ENCODE peak calls at places on chromosomes 3 and 15, in eight cellular contexts. One of them, this sample, is unnamed.

GRCh38 chr3:27628029-27628750 is 93.9 kb downstream of the EOMES start:
- DNase-seq in upper lobe of left lung: no peak
- DNase-seq in esophagus squamous epithelium: no peak
- DNase-seq in AG09309: no peak
- DNase-seq in epithelial cell of esophagus: no peak
- DNase-seq in CD4-positive, alpha-beta T cell: no peak
- DNase-seq in AG04450: no peak
- DNase-seq in fibroblast of the aortic adventitia: peak
- DNase-seq in this sample: no peak

GRCh38 chr3:152942366-152942765 is 107.4 kb downstream of the P2RY1 start:
- DNase-seq in upper lobe of left lung: no peak
- DNase-seq in esophagus squamous epithelium: no peak
- DNase-seq in AG09309: no peak
- DNase-seq in epithelial cell of esophagus: peak
- DNase-seq in CD4-positive, alpha-beta T cell: no peak
- DNase-seq in AG04450: no peak
- DNase-seq in fibroblast of the aortic adventitia: no peak
- DNase-seq in this sample: no peak

GRCh38 chr3:100525753-100526612 is 33.6 kb downstream of the TMEM45A start:
- DNase-seq in upper lobe of left lung: no peak
- DNase-seq in esophagus squamous epithelium: no peak
- DNase-seq in AG09309: peak
- DNase-seq in epithelial cell of esophagus: peak
- DNase-seq in CD4-positive, alpha-beta T cell: no peak
- DNase-seq in AG04450: no peak
- DNase-seq in fibroblast of the aortic adventitia: peak
- DNase-seq in this sample: no peak

GRCh38 chr3:11170052-11170770 is 15.9 kb downstream of the HRH1 start:
- DNase-seq in upper lobe of left lung: no peak
- DNase-seq in esophagus squamous epithelium: no peak
- DNase-seq in AG09309: no peak
- DNase-seq in epithelial cell of esophagus: no peak
- DNase-seq in CD4-positive, alpha-beta T cell: no peak
- DNase-seq in AG04450: peak
- DNase-seq in fibroblast of the aortic adventitia: no peak
- DNase-seq in this sample: no peak

GRCh38 chr3:184110316-184110725 is 13.5 kb downstream of the HTR3E start:
- DNase-seq in upper lobe of left lung: no peak
- DNase-seq in esophagus squamous epithelium: no peak
- DNase-seq in AG09309: no peak
- DNase-seq in epithelial cell of esophagus: peak
- DNase-seq in CD4-positive, alpha-beta T cell: no peak
- DNase-seq in AG04450: no peak
- DNase-seq in fibroblast of the aortic adventitia: no peak
- DNase-seq in this sample: no peak

GRCh38 chr3:47380026-47380600 is 708 bp upstream of the PTPN23 start:
- DNase-seq in upper lobe of left lung: no peak
- DNase-seq in esophagus squamous epithelium: no peak
- DNase-seq in AG09309: no peak
- DNase-seq in epithelial cell of esophagus: no peak
- DNase-seq in CD4-positive, alpha-beta T cell: no peak
- DNase-seq in AG04450: no peak
- DNase-seq in fibroblast of the aortic adventitia: no peak
- DNase-seq in this sample: no peak

GRCh38 chr3:72155391-72156064 is 370.6 kb upstream of the PROK2 start:
- DNase-seq in upper lobe of left lung: no peak
- DNase-seq in esophagus squamous epithelium: no peak
- DNase-seq in AG09309: peak
- DNase-seq in epithelial cell of esophagus: peak
- DNase-seq in CD4-positive, alpha-beta T cell: no peak
- DNase-seq in AG04450: peak
- DNase-seq in fibroblast of the aortic adventitia: peak
- DNase-seq in this sample: no peak

GRCh38 chr3:44802006-44802405 is 40.4 kb downstream of the KIF15 start:
- DNase-seq in upper lobe of left lung: no peak
- DNase-seq in esophagus squamous epithelium: no peak
- DNase-seq in AG09309: no peak
- DNase-seq in epithelial cell of esophagus: no peak
- DNase-seq in CD4-positive, alpha-beta T cell: no peak
- DNase-seq in AG04450: no peak
- DNase-seq in fibroblast of the aortic adventitia: no peak
- DNase-seq in this sample: no peak

GRCh38 chr3:69579527-69580165 is 159.6 kb upstream of the MITF start:
- DNase-seq in upper lobe of left lung: no peak
- DNase-seq in esophagus squamous epithelium: no peak
- DNase-seq in AG09309: no peak
- DNase-seq in epithelial cell of esophagus: no peak
- DNase-seq in CD4-positive, alpha-beta T cell: no peak
- DNase-seq in AG04450: no peak
- DNase-seq in fibroblast of the aortic adventitia: no peak
- DNase-seq in this sample: no peak

GRCh38 chr3:181726351-181727121 is 14.8 kb downstream of the SOX2 start:
- DNase-seq in upper lobe of left lung: peak
- DNase-seq in esophagus squamous epithelium: no peak
- DNase-seq in AG09309: no peak
- DNase-seq in epithelial cell of esophagus: peak
- DNase-seq in CD4-positive, alpha-beta T cell: no peak
- DNase-seq in AG04450: no peak
- DNase-seq in fibroblast of the aortic adventitia: no peak
- DNase-seq in this sample: peak

GRCh38 chr15:38254065-38254883 is 1.6 kb downstream of the SPRED1 start:
- DNase-seq in upper lobe of left lung: no peak
- DNase-seq in esophagus squamous epithelium: no peak
- DNase-seq in AG09309: no peak
- DNase-seq in epithelial cell of esophagus: peak
- DNase-seq in CD4-positive, alpha-beta T cell: no peak
- DNase-seq in AG04450: no peak
- DNase-seq in fibroblast of the aortic adventitia: peak
- DNase-seq in this sample: no peak

GRCh38 chr3:47421741-47422649 is 41.2 kb downstream of the PTPN23 start:
- DNase-seq in upper lobe of left lung: peak
- DNase-seq in esophagus squamous epithelium: no peak
- DNase-seq in AG09309: no peak
- DNase-seq in epithelial cell of esophagus: peak
- DNase-seq in CD4-positive, alpha-beta T cell: no peak
- DNase-seq in AG04450: no peak
- DNase-seq in fibroblast of the aortic adventitia: no peak
- DNase-seq in this sample: no peak

GRCh38 chr3:27721717-27722564 is at the start of gene EOMES:
- DNase-seq in upper lobe of left lung: peak
- DNase-seq in esophagus squamous epithelium: no peak
- DNase-seq in AG09309: no peak
- DNase-seq in epithelial cell of esophagus: peak
- DNase-seq in CD4-positive, alpha-beta T cell: peak
- DNase-seq in AG04450: no peak
- DNase-seq in fibroblast of the aortic adventitia: peak
- DNase-seq in this sample: no peak

GRCh38 chr3:15768421-15769255 is 29.1 kb downstream of the ANKRD28 start:
- DNase-seq in upper lobe of left lung: peak
- DNase-seq in esophagus squamous epithelium: no peak
- DNase-seq in AG09309: peak
- DNase-seq in epithelial cell of esophagus: peak
- DNase-seq in CD4-positive, alpha-beta T cell: no peak
- DNase-seq in AG04450: peak
- DNase-seq in fibroblast of the aortic adventitia: peak
- DNase-seq in this sample: no peak

GRCh38 chr3:195450731-195451229 is 8.0 kb upstream of the ACAP2 start:
- DNase-seq in upper lobe of left lung: no peak
- DNase-seq in esophagus squamous epithelium: no peak
- DNase-seq in AG09309: peak
- DNase-seq in epithelial cell of esophagus: peak
- DNase-seq in CD4-positive, alpha-beta T cell: no peak
- DNase-seq in AG04450: peak
- DNase-seq in fibroblast of the aortic adventitia: peak
- DNase-seq in this sample: no peak

GRCh38 chr3:144687862-144688261 is 716.2 kb downstream of the DIPK2A start:
- DNase-seq in upper lobe of left lung: no peak
- DNase-seq in esophagus squamous epithelium: no peak
- DNase-seq in AG09309: no peak
- DNase-seq in epithelial cell of esophagus: peak
- DNase-seq in CD4-positive, alpha-beta T cell: no peak
- DNase-seq in AG04450: no peak
- DNase-seq in fibroblast of the aortic adventitia: peak
- DNase-seq in this sample: no peak

GRCh38 chr3:195869413-195870001 is 38.8 kb downstream of the TNK2 start:
- DNase-seq in upper lobe of left lung: peak
- DNase-seq in esophagus squamous epithelium: no peak
- DNase-seq in AG09309: no peak
- DNase-seq in epithelial cell of esophagus: no peak
- DNase-seq in CD4-positive, alpha-beta T cell: no peak
- DNase-seq in AG04450: no peak
- DNase-seq in fibroblast of the aortic adventitia: no peak
- DNase-seq in this sample: no peak

GRCh38 chr3:153138267-153139210 is 23.5 kb upstream of the RAP2B start:
- DNase-seq in upper lobe of left lung: no peak
- DNase-seq in esophagus squamous epithelium: no peak
- DNase-seq in AG09309: peak
- DNase-seq in epithelial cell of esophagus: peak
- DNase-seq in CD4-positive, alpha-beta T cell: no peak
- DNase-seq in AG04450: peak
- DNase-seq in fibroblast of the aortic adventitia: peak
- DNase-seq in this sample: no peak

GRCh38 chr3:182716114-182716688 is 77.1 kb upstream of the ATP11B start:
- DNase-seq in upper lobe of left lung: no peak
- DNase-seq in esophagus squamous epithelium: no peak
- DNase-seq in AG09309: no peak
- DNase-seq in epithelial cell of esophagus: no peak
- DNase-seq in CD4-positive, alpha-beta T cell: no peak
- DNase-seq in AG04450: no peak
- DNase-seq in fibroblast of the aortic adventitia: no peak
- DNase-seq in this sample: no peak

GRCh38 chr15:33963831-33964664 is 4.2 kb upstream of the CHRM5 start:
- DNase-seq in upper lobe of left lung: no peak
- DNase-seq in esophagus squamous epithelium: no peak
- DNase-seq in AG09309: no peak
- DNase-seq in epithelial cell of esophagus: peak
- DNase-seq in CD4-positive, alpha-beta T cell: no peak
- DNase-seq in AG04450: no peak
- DNase-seq in fibroblast of the aortic adventitia: peak
- DNase-seq in this sample: no peak
- TF ChIP-seq CTCF in upper lobe of left lung: peak
- TF ChIP-seq CTCF in esophagus squamous epithelium: peak
- TF ChIP-seq CTCF in AG09309: peak
- TF ChIP-seq CTCF in epithelial cell of esophagus: peak
- TF ChIP-seq CTCF in CD4-positive, alpha-beta T cell: no peak
- TF ChIP-seq CTCF in AG04450: peak
- TF ChIP-seq CTCF in fibroblast of the aortic adventitia: peak
- TF ChIP-seq CTCF in this sample: peak

GRCh38 chr15:100932676-100933348 is 13.7 kb downstream of the LRRK1 start:
- DNase-seq in upper lobe of left lung: no peak
- DNase-seq in esophagus squamous epithelium: no peak
- DNase-seq in AG09309: no peak
- DNase-seq in epithelial cell of esophagus: no peak
- DNase-seq in CD4-positive, alpha-beta T cell: no peak
- DNase-seq in AG04450: no peak
- DNase-seq in fibroblast of the aortic adventitia: no peak
- DNase-seq in this sample: no peak

GRCh38 chr15:100937171-100937570 is 18.0 kb downstream of the LRRK1 start:
- DNase-seq in upper lobe of left lung: no peak
- DNase-seq in esophagus squamous epithelium: no peak
- DNase-seq in AG09309: no peak
- DNase-seq in epithelial cell of esophagus: no peak
- DNase-seq in CD4-positive, alpha-beta T cell: no peak
- DNase-seq in AG04450: no peak
- DNase-seq in fibroblast of the aortic adventitia: no peak
- DNase-seq in this sample: no peak

GRCh38 chr15:100931143-100931890 is 12.2 kb downstream of the LRRK1 start:
- DNase-seq in upper lobe of left lung: no peak
- DNase-seq in esophagus squamous epithelium: no peak
- DNase-seq in AG09309: no peak
- DNase-seq in epithelial cell of esophagus: no peak
- DNase-seq in CD4-positive, alpha-beta T cell: no peak
- DNase-seq in AG04450: no peak
- DNase-seq in fibroblast of the aortic adventitia: no peak
- DNase-seq in this sample: no peak

GRCh38 chr15:100934166-100934565 is 15.0 kb downstream of the LRRK1 start:
- DNase-seq in upper lobe of left lung: no peak
- DNase-seq in esophagus squamous epithelium: no peak
- DNase-seq in AG09309: no peak
- DNase-seq in epithelial cell of esophagus: no peak
- DNase-seq in CD4-positive, alpha-beta T cell: no peak
- DNase-seq in AG04450: no peak
- DNase-seq in fibroblast of the aortic adventitia: no peak
- DNase-seq in this sample: no peak

DNA sequence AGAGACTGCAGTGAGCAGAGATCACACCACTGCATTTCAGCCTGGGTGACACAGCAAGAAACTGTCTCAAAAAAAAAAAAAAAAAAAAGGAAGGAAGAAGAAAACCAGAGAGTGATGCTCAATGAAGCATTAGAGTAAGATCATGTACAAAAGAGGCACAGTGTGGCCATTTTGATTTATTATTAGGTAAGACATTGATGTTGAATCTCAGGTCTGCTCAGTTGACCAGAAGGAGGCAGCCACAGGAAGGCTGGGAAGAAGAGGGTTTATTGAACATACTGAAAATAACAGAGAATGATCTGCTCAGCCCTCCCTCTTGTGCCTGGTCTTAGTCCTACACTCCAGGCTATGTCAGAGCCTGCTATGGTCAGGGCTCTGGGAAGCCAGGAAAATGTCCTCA is 15.6 kb downstream of the LRRK1 start:
- DNase-seq in upper lobe of left lung: no peak
- DNase-seq in esophagus squamous epithelium: no peak
- DNase-seq in AG09309: no peak
- DNase-seq in epithelial cell of esophagus: no peak
- DNase-seq in CD4-positive, alpha-beta T cell: no peak
- DNase-seq in AG04450: no peak
- DNase-seq in fibroblast of the aortic adventitia: peak
- DNase-seq in this sample: no peak
- TF ChIP-seq CTCF in upper lobe of left lung: no peak
- TF ChIP-seq CTCF in esophagus squamous epithelium: no peak
- TF ChIP-seq CTCF in AG09309: peak
- TF ChIP-seq CTCF in epithelial cell of esophagus: no peak
- TF ChIP-seq CTCF in CD4-positive, alpha-beta T cell: no peak
- TF ChIP-seq CTCF in AG04450: peak
- TF ChIP-seq CTCF in fibroblast of the aortic adventitia: peak
- TF ChIP-seq CTCF in this sample: no peak

GRCh38 chr3:41866298-41866697 is 95.6 kb downstream of the ULK4 start:
- DNase-seq in upper lobe of left lung: no peak
- DNase-seq in esophagus squamous epithelium: no peak
- DNase-seq in AG09309: no peak
- DNase-seq in epithelial cell of esophagus: no peak
- DNase-seq in CD4-positive, alpha-beta T cell: no peak
- DNase-seq in AG04450: no peak
- DNase-seq in fibroblast of the aortic adventitia: no peak
- DNase-seq in this sample: no peak

GRCh38 chr3:41867533-41867932 is 94.4 kb downstream of the ULK4 start:
- DNase-seq in upper lobe of left lung: no peak
- DNase-seq in esophagus squamous epithelium: no peak
- DNase-seq in AG09309: no peak
- DNase-seq in epithelial cell of esophagus: no peak
- DNase-seq in CD4-positive, alpha-beta T cell: no peak
- DNase-seq in AG04450: no peak
- DNase-seq in fibroblast of the aortic adventitia: no peak
- DNase-seq in this sample: no peak

GRCh38 chr3:41863024-41863423 is 98.9 kb downstream of the ULK4 start:
- DNase-seq in upper lobe of left lung: no peak
- DNase-seq in esophagus squamous epithelium: no peak
- DNase-seq in AG09309: no peak
- DNase-seq in epithelial cell of esophagus: peak
- DNase-seq in CD4-positive, alpha-beta T cell: no peak
- DNase-seq in AG04450: no peak
- DNase-seq in fibroblast of the aortic adventitia: no peak
- DNase-seq in this sample: no peak
- TF ChIP-seq CTCF in upper lobe of left lung: no peak
- TF ChIP-seq CTCF in esophagus squamous epithelium: no peak
- TF ChIP-seq CTCF in AG09309: no peak
- TF ChIP-seq CTCF in epithelial cell of esophagus: peak
- TF ChIP-seq CTCF in CD4-positive, alpha-beta T cell: no peak
- TF ChIP-seq CTCF in AG04450: peak
- TF ChIP-seq CTCF in fibroblast of the aortic adventitia: peak
- TF ChIP-seq CTCF in this sample: no peak

GRCh38 chr15:48233246-48233645 is 27.1 kb downstream of the SLC12A1 start:
- DNase-seq in upper lobe of left lung: no peak
- DNase-seq in esophagus squamous epithelium: no peak
- DNase-seq in AG09309: no peak
- DNase-seq in epithelial cell of esophagus: peak
- DNase-seq in CD4-positive, alpha-beta T cell: no peak
- DNase-seq in AG04450: no peak
- DNase-seq in fibroblast of the aortic adventitia: no peak
- DNase-seq in this sample: no peak
- TF ChIP-seq CTCF in upper lobe of left lung: no peak
- TF ChIP-seq CTCF in esophagus squamous epithelium: no peak
- TF ChIP-seq CTCF in AG09309: no peak
- TF ChIP-seq CTCF in epithelial cell of esophagus: no peak
- TF ChIP-seq CTCF in CD4-positive, alpha-beta T cell: no peak
- TF ChIP-seq CTCF in AG04450: no peak
- TF ChIP-seq CTCF in fibroblast of the aortic adventitia: no peak
- TF ChIP-seq CTCF in this sample: no peak

This sample was measured in neural crest cell.